ENCODE peak calls at places on chromosomes 5 and 9, in six cellular contexts. J is GM04504; S is posterior vena cava; Y is glutamatergic neuron; R is activated CD4-positive, alpha-beta memory T cell treated with anti-CD3 and anti-CD28 coated beads, Interleukin-2, amount 10 ng/mL, durations not matched to agents 7 days and 5 days; A is myocyte. V is an unnamed sample.

GRCh38 chr9:93024646-93024910 is 33.9 kb upstream of the SUSD3 start:
- DNase-seq in J (no peak), S (no peak), Y (no peak), R (no peak), A (no peak), V (no peak)

GRCh38 chr9:114164191-114164794 is 9.0 kb downstream of the COL27A1 start:
- DNase-seq in J (no peak), S (peak), Y (no peak), R (no peak), A (no peak), V (no peak)

GRCh38 chr5:173625686-173626500 is 9.4 kb upstream of the BOD1 start:
- DNase-seq in J (no peak), S (no peak), Y (no peak), R (no peak), A (peak), V (no peak)

GRCh38 chr5:83844320-83845068 is 123.8 kb upstream of the HAPLN1 start:
- DNase-seq in J (peak), S (no peak), Y (no peak), R (peak), A (peak), V (no peak)

GRCh38 chr9:33297455-33297854 is 7.1 kb downstream of the NFX1 start:
- DNase-seq in J (no peak), S (no peak), Y (no peak), R (no peak), A (peak), V (no peak)

GRCh38 chr9:34638138-34638445 is 505 bp upstream of the SIGMAR1 start:
- DNase-seq in J (no peak), S (no peak), Y (no peak), R (no peak), A (no peak), V (no peak)

GRCh38 chr9:78598120-78598519 is 301.2 kb downstream of the PSAT1 start:
- DNase-seq in J (no peak), S (no peak), Y (no peak), R (no peak), A (no peak), V (no peak)

GRCh38 chr9:12403721-12404120 is 289.5 kb upstream of the TYRP1 start:
- DNase-seq in J (no peak), S (no peak), Y (no peak), R (no peak), A (no peak), V (no peak)

GRCh38 chr5:3349704-3350565 is 245.7 kb upstream of the IRX1 start:
- DNase-seq in J (no peak), S (no peak), Y (no peak), R (no peak), A (no peak), V (no peak)

GRCh38 chr5:4086081-4086480 is 490.4 kb downstream of the IRX1 start:
- DNase-seq in J (no peak), S (no peak), Y (no peak), R (no peak), A (no peak), V (no peak)

GRCh38 chr5:109703827-109704226 is 14.1 kb downstream of the MAN2A1 start:
- DNase-seq in J (no peak), S (no peak), Y (no peak), R (no peak), A (no peak), V (no peak)

GRCh38 chr9:76564300-76564699 is 105.3 kb downstream of the GCNT1 start:
- DNase-seq in J (no peak), S (no peak), Y (no peak), R (no peak), A (no peak), V (no peak)

GRCh38 chr9:132498811-132499210 is 83.6 kb upstream of the BARHL1 start:
- DNase-seq in J (no peak), S (no peak), Y (no peak), R (no peak), A (peak), V (no peak)

GRCh38 chr9:137307255-137308101 is 5.4 kb upstream of the NRARP start:
- DNase-seq in J (no peak), S (peak), Y (no peak), R (no peak), A (no peak), V (peak)

GRCh38 chr9:114854736-114855355 is 49.0 kb upstream of the TNFSF15 start:
- DNase-seq in J (no peak), S (no peak), Y (no peak), R (no peak), A (no peak), V (no peak)

V was measured in BE2C.